ENCODE peak calls at places on chromosome 2, in ten cellular contexts. F is NCI-H146; W is NCI-H1930; Q is cardiac fibroblast; B is AG09319; U is KBM-7; S is IMR-90; D is kidney tubule cell; Z is activated CD4-positive, alpha-beta T cell treated with anti-CD3 and anti-CD28 coated beads, Interleukin-2, amount 10 ng/mL, durations not matched to agents 7 days and 5 days; A is MM.1S. L is an unnamed sample.

GRCh38 chr2:33265584-33266338 is 210.7 kb upstream of the RASGRP3 start:
- DNase-seq in Z (no peak), A (no peak), U (no peak), W (no peak), B (no peak), Q (peak; percentile 55), F (no peak), S (no peak), D (peak; percentile 12), L (no peak)

GRCh38 chr2:62461017-62461553 is 44.9 kb downstream of the TMEM17 start:
- DNase-seq in D (no peak), Z (no peak), W (no peak), B (no peak), A (no peak), F (no peak), S (no peak), U (no peak), Q (no peak), L (no peak)

GRCh38 chr2:180133736-180134135 is 126.6 kb upstream of the CWC22 start:
- DNase-seq in U (no peak), S (no peak), W (no peak), Z (no peak), F (no peak), A (no peak), D (no peak), B (no peak), Q (no peak), L (no peak)

GRCh38 chr2:217826505-217826904 is 176.3 kb downstream of the TNS1 start:
- DNase-seq in Z (no peak), W (no peak), B (no peak), S (no peak), Q (no peak), D (no peak), F (no peak), A (no peak), U (no peak), L (no peak)

GRCh38 chr2:101205521-101205998 is 47.1 kb upstream of the CNOT11 start:
- DNase-seq in W (peak; percentile 30), F (peak; percentile 71), S (peak; percentile 80), A (peak; percentile 79), Z (peak; percentile 67), Q (peak; percentile 91), D (peak; percentile 88), B (peak; percentile 78), U (peak; percentile 68), L (peak; percentile 70)

GRCh38 chr2:156189143-156189542 is 143.4 kb downstream of the NR4A2 start:
- DNase-seq in Z (no peak), W (peak; percentile 48), S (no peak), B (no peak), U (no peak), D (no peak), F (peak; percentile 89), A (no peak), Q (no peak), L (no peak)

GRCh38 chr2:2286592-2286991 is 44.5 kb downstream of the MYT1L start:
- DNase-seq in D (no peak), Q (no peak), W (no peak), U (no peak), A (no peak), S (no peak), Z (no peak), F (peak; percentile 79), B (no peak), L (no peak)

GRCh38 chr2:59701271-59701994 is 852.0 kb downstream of the BCL11A start:
- DNase-seq in D (no peak), W (no peak), B (no peak), S (no peak), Z (no peak), A (no peak), U (no peak), F (no peak), Q (no peak), L (no peak)

GRCh38 chr2:235223011-235223410 is 270.8 kb upstream of the AGAP1 start:
- DNase-seq in D (no peak), S (no peak), A (no peak), U (no peak), Q (no peak), B (no peak), W (no peak), Z (no peak), F (no peak), L (no peak)

GRCh38 chr2:229642371-229642770 is 72.0 kb downstream of the DNER start:
- DNase-seq in S (no peak), Z (no peak), W (no peak), F (no peak), Q (peak; percentile 48), D (peak; percentile 74), B (no peak), U (no peak), A (no peak), L (no peak)

GRCh38 chr2:143732931-143733330 is 603.7 kb downstream of the ARHGAP15 start:
- DNase-seq in U (no peak), S (no peak), Z (no peak), F (no peak), A (no peak), Q (no peak), D (no peak), W (no peak), B (no peak), L (no peak)